ENCODE peak calls at places on chromosome 13, in four cellular contexts. Q, G, V and L are unnamed samples. For H3K27me3 and H3K4me1, the result is how much of the 10 kb centered on the place peaks cover.

GRCh38 chr13:99228737-99229691 is 28.4 kb downstream of the UBAC2 start:
- DNase-seq in Q (no peak), G (no peak), V (no peak), L (no peak)

GRCh38 chr13:91719033-91719432 is 320.6 kb downstream of the GPC5 start:
- DNase-seq in Q (no peak), G (no peak), V (no peak), L (no peak)

GRCh38 chr13:20902438-20903163 is at the start of gene XPO4:
- DNase-seq in Q (peak), G (peak), V (peak), L (peak)

GRCh38 chr13:78881054-78881453 is 222.1 kb upstream of the OBI1 start:
- DNase-seq in Q (no peak), G (no peak), V (no peak), L (no peak)

GRCh38 chr13:76014618-76015315 is 378.6 kb downstream of the LMO7 start:
- DNase-seq in Q (no peak), G (peak), V (no peak), L (peak)

GRCh38 chr13:51916419-51916818 is 54.6 kb downstream of the CCDC70 start:
- DNase-seq in Q (no peak), G (no peak), V (no peak), L (no peak)

GRCh38 chr13:37136187-37136586 is 30.7 kb upstream of the CSNK1A1L start:
- DNase-seq in Q (no peak), G (no peak), V (no peak), L (no peak)

GRCh38 chr13:105982219-105982618 is 553.2 kb downstream of the EFNB2 start:
- DNase-seq in Q (no peak), G (no peak), V (no peak), L (no peak)

GRCh38 chr13:110433014-110433413 is 125.9 kb downstream of the COL4A2 start:
- DNase-seq in Q (no peak), G (no peak), V (no peak), L (no peak)

GRCh38 chr13:88925954-88926353 is 1254.8 kb downstream of the SLITRK5 start:
- DNase-seq in Q (no peak), G (no peak), V (no peak), L (no peak)

GRCh38 chr13:38703255-38703654 is 16.4 kb downstream of the FREM2 start:
- DNase-seq in Q (no peak), G (no peak), V (no peak), L (no peak)

GRCh38 chr13:103325675-103326074 is 259.5 kb upstream of the SLC10A2 start:
- DNase-seq in Q (no peak), G (no peak), V (no peak), L (no peak)

GRCh38 chr13:35712907-35713685 is 236.6 kb upstream of the MAB21L1 start:
- DNase-seq in Q (no peak), G (no peak), V (no peak), L (no peak)

GRCh38 chr13:75489502-75490263 is 7.7 kb upstream of the TBC1D4 start:
- DNase-seq in Q (no peak), G (peak), V (no peak), L (peak)

DNA sequence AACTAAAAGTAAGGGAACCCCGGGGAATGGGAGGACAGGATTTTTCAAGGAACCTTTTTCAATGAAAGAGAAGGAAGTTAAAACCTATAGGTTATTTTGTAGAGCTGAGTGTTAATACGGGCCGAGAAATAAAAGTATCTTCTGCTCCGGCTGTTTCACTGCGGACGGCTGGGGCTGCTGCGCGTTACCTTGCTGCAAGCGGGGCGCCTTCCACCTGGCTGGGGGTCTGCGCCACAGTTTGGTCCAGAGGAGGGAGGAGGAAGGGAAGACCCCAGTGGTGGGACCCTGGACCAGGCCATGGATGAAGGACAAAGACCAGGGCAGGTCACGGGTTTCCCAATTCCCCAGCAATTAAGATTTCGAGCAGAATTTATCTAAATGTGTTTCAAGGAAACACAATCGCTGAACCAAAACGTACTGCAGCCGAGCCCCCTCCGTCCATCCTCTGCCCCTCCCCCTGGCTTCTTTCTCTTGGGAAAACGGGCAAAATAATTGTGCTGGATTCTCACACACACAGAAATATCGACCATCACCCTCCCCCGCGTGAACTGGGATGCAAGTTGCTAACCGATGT is 2.9 kb downstream of the SOX1 start:
- DNase-seq in Q (no peak), G (no peak), V (no peak), L (no peak)
- H3K4me3 ChIP-seq in Q (no peak), G (no peak), V (no peak), L (no peak)

GRCh38 chr13:25165664-25166063 is 6.4 kb downstream of the AMER2 start:
- DNase-seq in Q (no peak), G (no peak), V (no peak), L (no peak)
- H3K27me3 ChIP-seq in Q (under half), G (under half), V (under half), L (under half)

GRCh38 chr13:114154476-114154875 is 22.1 kb upstream of the RASA3 start:
- DNase-seq in Q (no peak), G (no peak), V (no peak), L (no peak)

GRCh38 chr13:114152285-114152645 is 19.8 kb upstream of the RASA3 start:
- DNase-seq in Q (no peak), G (no peak), V (no peak), L (no peak)

GRCh38 chr13:114151565-114152284 is 19.3 kb upstream of the RASA3 start:
- DNase-seq in Q (no peak), G (no peak), V (peak), L (no peak)

GRCh38 chr13:114153485-114154080 is 21.2 kb upstream of the RASA3 start:
- DNase-seq in Q (no peak), G (no peak), V (no peak), L (no peak)

GRCh38 chr13:114152831-114153371 is 20.5 kb upstream of the RASA3 start:
- DNase-seq in Q (no peak), G (no peak), V (no peak), L (no peak)
- H3K4me1 ChIP-seq in Q (half or more), G (under half), V (under half), L (under half)

GRCh38 chr13:32988588-32989256 is 27.5 kb upstream of the KL start:
- DNase-seq in Q (no peak), G (no peak), V (no peak), L (no peak)
- H3K4me3 ChIP-seq in Q (no peak), G (no peak), V (no peak), L (no peak)